ENCODE peak calls at places on chromosomes 2 and 18, in six cellular contexts. S, Y, Q, M, P and Z are unnamed samples.

GRCh38 chr18:73752965-73753364 is 394.7 kb downstream of the FBXO15 start:
- DNase-seq in S (peak), Y (no peak), Q (no peak), M (no peak), P (no peak), Z (no peak)

GRCh38 chr2:169452080-169452479 is 27.2 kb upstream of the BBS5 start:
- DNase-seq in S (peak), Y (peak), Q (no peak), M (no peak), P (peak), Z (peak)

GRCh38 chr18:46046126-46046525 is 25.9 kb downstream of the PSTPIP2 start:
- DNase-seq in S (no peak), Y (no peak), Q (no peak), M (no peak), P (no peak), Z (no peak)

GRCh38 chr2:79511320-79511951 is 1.4 kb upstream of the CTNNA2 start:
- DNase-seq in S (peak), Y (peak), Q (no peak), M (no peak), P (peak), Z (no peak)

GRCh38 chr2:174764281-174765063 is at the start of gene CHRNA1:
- DNase-seq in S (peak), Y (peak), Q (no peak), M (no peak), P (no peak), Z (peak)

GRCh38 chr18:79394438-79395307 is 1.1 kb upstream of the NFATC1 start:
- DNase-seq in S (peak), Y (peak), Q (no peak), M (peak), P (peak), Z (peak)

GRCh38 chr18:44679912-44680270 is 797 bp upstream of the SETBP1 start:
- DNase-seq in S (peak), Y (peak), Q (peak), M (no peak), P (peak), Z (peak)

GRCh38 chr2:3823748-3824147 is 120.4 kb downstream of the DCDC2C start:
- DNase-seq in S (peak), Y (no peak), Q (no peak), M (no peak), P (no peak), Z (no peak)

GRCh38 chr2:98334439-98335078 is 11.7 kb upstream of the CNGA3 start:
- DNase-seq in S (peak), Y (peak), Q (peak), M (no peak), P (peak), Z (peak)

GRCh38 chr2:133377021-133377481 is 191.2 kb downstream of the NCKAP5 start:
- DNase-seq in S (peak), Y (peak), Q (peak), M (no peak), P (no peak), Z (no peak)

GRCh38 chr2:27752551-27753237 is 18.8 kb upstream of the MRPL33 start:
- DNase-seq in S (no peak), Y (no peak), Q (no peak), M (no peak), P (peak), Z (no peak)